ENCODE peak calls at places on chromosome 16, in six cellular contexts. D, A, L, C, E and Z are unnamed samples.

GRCh38 chr16:11384956-11385586 is 39.8 kb downstream of the RMI2 start:
- DNase-seq in D (no peak), A (no peak), L (no peak), C (no peak), E (no peak), Z (no peak)

GRCh38 chr16:3074860-3075545 is 9.6 kb downstream of the IL32 start:
- DNase-seq in D (no peak), A (no peak), L (no peak), C (peak), E (peak), Z (no peak)

GRCh38 chr16:29745853-29746345 is at the start of gene C16orf54:
- DNase-seq in D (no peak), A (peak), L (peak), C (peak), E (peak), Z (no peak)

GRCh38 chr16:29774730-29775129 is 3.3 kb upstream of the ZG16 start:
- DNase-seq in D (no peak), A (no peak), L (no peak), C (no peak), E (no peak), Z (no peak)

GRCh38 chr16:82059983-82060421 is 24.9 kb downstream of the HSD17B2 start:
- DNase-seq in D (no peak), A (no peak), L (no peak), C (no peak), E (no peak), Z (no peak)

GRCh38 chr16:59478806-59479205 is 744.7 kb upstream of the GOT2 start:
- DNase-seq in D (no peak), A (no peak), L (no peak), C (peak), E (no peak), Z (no peak)

GRCh38 chr16:51149251-51149661 is 1.8 kb downstream of the SALL1 start:
- DNase-seq in D (no peak), A (no peak), L (no peak), C (no peak), E (no peak), Z (no peak)

GRCh38 chr16:30527635-30528178 is 1.3 kb upstream of the ZNF768 start:
- DNase-seq in D (peak), A (no peak), L (peak), C (peak), E (no peak), Z (no peak)

GRCh38 chr16:23182675-23183485 is at the start of gene SCNN1G:
- DNase-seq in D (no peak), A (peak), L (peak), C (no peak), E (no peak), Z (no peak)

GRCh38 chr16:31077024-31077423 is 2.8 kb downstream of the ZNF646 start:
- DNase-seq in D (no peak), A (no peak), L (no peak), C (no peak), E (no peak), Z (no peak)

GRCh38 chr16:50814043-50814442 is 72.2 kb downstream of the CYLD start:
- DNase-seq in D (no peak), A (no peak), L (no peak), C (no peak), E (no peak), Z (no peak)

GRCh38 chr16:75320435-75320834 is 69.0 kb upstream of the BCAR1 start:
- DNase-seq in D (no peak), A (no peak), L (no peak), C (no peak), E (no peak), Z (peak)

GRCh38 chr16:6926762-6927161 is 405.9 kb upstream of the RBFOX1 start:
- DNase-seq in D (no peak), A (no peak), L (no peak), C (no peak), E (no peak), Z (no peak)

GRCh38 chr16:77169650-77170236 is 21.2 kb upstream of the MON1B start:
- DNase-seq in D (no peak), A (no peak), L (no peak), C (peak), E (no peak), Z (peak)

GRCh38 chr16:55437627-55438026 is 41.4 kb upstream of the MMP2 start:
- DNase-seq in D (no peak), A (no peak), L (no peak), C (peak), E (no peak), Z (peak)

GRCh38 chr16:75593825-75594820 is 27.9 kb downstream of the GABARAPL2 start:
- DNase-seq in D (no peak), A (no peak), L (no peak), C (no peak), E (no peak), Z (peak)

GRCh38 chr16:4006441-4006989 is 109.7 kb downstream of the ADCY9 start:
- DNase-seq in D (no peak), A (no peak), L (peak), C (no peak), E (no peak), Z (no peak)

GRCh38 chr16:84527486-84528269 is 23.2 kb upstream of the MEAK7 start:
- DNase-seq in D (no peak), A (no peak), L (peak), C (no peak), E (no peak), Z (no peak)

GRCh38 chr16:3027983-3028715 is 4.3 kb downstream of the THOC6 start:
- DNase-seq in D (no peak), A (peak), L (peak), C (peak), E (peak), Z (peak)